ENCODE peak calls at places on chromosomes 3 and 15, in seven cellular contexts. One of them, this sample, is unnamed.

GRCh38 chr3:177478170-177478859 is 281.0 kb upstream of the TBL1XR1 start:
- DNase-seq in HepG2: peak
- DNase-seq in GM12878: no peak
- DNase-seq in H1: no peak
- DNase-seq in endothelial cell of umbilical vein: peak
- DNase-seq in K562: no peak
- DNase-seq in HCT116: peak
- DNase-seq in this sample: peak

GRCh38 chr3:20123121-20123652 is 62.8 kb downstream of the SGO1 start:
- DNase-seq in K562: no peak
- DNase-seq in GM12878: no peak
- DNase-seq in HepG2: no peak
- DNase-seq in H1: no peak
- DNase-seq in endothelial cell of umbilical vein: no peak
- DNase-seq in HCT116: no peak
- DNase-seq in this sample: no peak

GRCh38 chr15:90016721-90017120 is 15.6 kb downstream of the ZNF710 start:
- DNase-seq in GM12878: no peak
- DNase-seq in HCT116: no peak
- DNase-seq in endothelial cell of umbilical vein: no peak
- DNase-seq in K562: no peak
- DNase-seq in HepG2: no peak
- DNase-seq in H1: no peak
- DNase-seq in this sample: no peak

GRCh38 chr3:124845406-124845805 is 41.8 kb downstream of the ITGB5 start:
- DNase-seq in HCT116: no peak
- DNase-seq in H1: no peak
- DNase-seq in HepG2: no peak
- DNase-seq in GM12878: no peak
- DNase-seq in K562: no peak
- DNase-seq in endothelial cell of umbilical vein: peak
- DNase-seq in this sample: no peak

GRCh38 chr3:42043116-42043796 is 47.9 kb upstream of the TRAK1 start:
- DNase-seq in H1: peak
- DNase-seq in K562: no peak
- DNase-seq in endothelial cell of umbilical vein: peak
- DNase-seq in HCT116: no peak
- DNase-seq in GM12878: no peak
- DNase-seq in HepG2: peak
- DNase-seq in this sample: no peak

GRCh38 chr3:137349949-137350348 is 392.2 kb downstream of the IL20RB start:
- DNase-seq in H1: no peak
- DNase-seq in HepG2: no peak
- DNase-seq in GM12878: no peak
- DNase-seq in endothelial cell of umbilical vein: no peak
- DNase-seq in K562: no peak
- DNase-seq in HCT116: no peak
- DNase-seq in this sample: no peak

GRCh38 chr15:66863382-66864085 is 161.5 kb downstream of the SMAD6 start:
- DNase-seq in GM12878: no peak
- DNase-seq in HCT116: no peak
- DNase-seq in K562: no peak
- DNase-seq in HepG2: no peak
- DNase-seq in H1: peak
- DNase-seq in endothelial cell of umbilical vein: no peak
- DNase-seq in this sample: no peak

GRCh38 chr3:152688313-152688712 is 146.6 kb upstream of the P2RY1 start:
- DNase-seq in HepG2: no peak
- DNase-seq in GM12878: no peak
- DNase-seq in HCT116: no peak
- DNase-seq in K562: no peak
- DNase-seq in endothelial cell of umbilical vein: no peak
- DNase-seq in H1: no peak
- DNase-seq in this sample: peak

GRCh38 chr3:71641669-71642068 is 58.1 kb upstream of the FOXP1 start:
- DNase-seq in GM12878: peak
- DNase-seq in HCT116: peak
- DNase-seq in H1: no peak
- DNase-seq in K562: peak
- DNase-seq in endothelial cell of umbilical vein: no peak
- DNase-seq in HepG2: peak
- DNase-seq in this sample: no peak

GRCh38 chr3:98966862-98967554 is 65.5 kb upstream of the DCBLD2 start:
- DNase-seq in HepG2: no peak
- DNase-seq in HCT116: peak
- DNase-seq in K562: no peak
- DNase-seq in H1: no peak
- DNase-seq in endothelial cell of umbilical vein: peak
- DNase-seq in GM12878: no peak
- DNase-seq in this sample: no peak

GRCh38 chr3:70067860-70068479 is 68.4 kb downstream of the SAMMSON start:
- DNase-seq in K562: no peak
- DNase-seq in HCT116: no peak
- DNase-seq in endothelial cell of umbilical vein: no peak
- DNase-seq in GM12878: no peak
- DNase-seq in H1: no peak
- DNase-seq in HepG2: no peak
- DNase-seq in this sample: no peak

GRCh38 chr3:5136619-5137429 is 14.7 kb downstream of the ARL8B start:
- DNase-seq in K562: peak
- DNase-seq in HCT116: no peak
- DNase-seq in H1: no peak
- DNase-seq in HepG2: peak
- DNase-seq in GM12878: no peak
- DNase-seq in endothelial cell of umbilical vein: peak
- DNase-seq in this sample: no peak

GRCh38 chr3:42651248-42652091 is 2.0 kb upstream of the ZBTB47 start:
- DNase-seq in H1: peak
- DNase-seq in HCT116: no peak
- DNase-seq in HepG2: no peak
- DNase-seq in GM12878: no peak
- DNase-seq in K562: no peak
- DNase-seq in endothelial cell of umbilical vein: no peak
- DNase-seq in this sample: no peak

GRCh38 chr15:69951511-69952209 is 146.1 kb downstream of the TLE3 start:
- DNase-seq in HepG2: no peak
- DNase-seq in GM12878: no peak
- DNase-seq in HCT116: no peak
- DNase-seq in endothelial cell of umbilical vein: no peak
- DNase-seq in H1: no peak
- DNase-seq in K562: no peak
- DNase-seq in this sample: no peak

GRCh38 chr3:46931631-46932441 is 44.7 kb downstream of the CCDC12 start:
- DNase-seq in GM12878: peak
- DNase-seq in endothelial cell of umbilical vein: peak
- DNase-seq in HCT116: no peak
- DNase-seq in HepG2: peak
- DNase-seq in K562: no peak
- DNase-seq in H1: no peak
- DNase-seq in this sample: no peak

GRCh38 chr3:155995525-155996370 is 124.6 kb upstream of the KCNAB1 start:
- DNase-seq in HepG2: peak
- DNase-seq in GM12878: no peak
- DNase-seq in endothelial cell of umbilical vein: peak
- DNase-seq in H1: no peak
- DNase-seq in HCT116: peak
- DNase-seq in K562: peak
- DNase-seq in this sample: peak

GRCh38 chr15:88395241-88395640 is 71.9 kb downstream of the MRPL46 start:
- DNase-seq in HCT116: no peak
- DNase-seq in HepG2: no peak
- DNase-seq in H1: no peak
- DNase-seq in endothelial cell of umbilical vein: no peak
- DNase-seq in K562: no peak
- DNase-seq in GM12878: no peak
- DNase-seq in this sample: no peak

GRCh38 chr3:17973559-17973906 is 231.1 kb upstream of the TBC1D5 start:
- DNase-seq in K562: no peak
- DNase-seq in HepG2: peak
- DNase-seq in endothelial cell of umbilical vein: no peak
- DNase-seq in HCT116: no peak
- DNase-seq in H1: no peak
- DNase-seq in GM12878: no peak
- DNase-seq in this sample: no peak

GRCh38 chr15:39680868-39681267 is 100.0 kb downstream of the THBS1 start:
- DNase-seq in endothelial cell of umbilical vein: no peak
- DNase-seq in HepG2: no peak
- DNase-seq in HCT116: no peak
- DNase-seq in K562: no peak
- DNase-seq in GM12878: no peak
- DNase-seq in H1: no peak
- DNase-seq in this sample: no peak

GRCh38 chr3:24004171-24004938 is 59.3 kb downstream of the NR1D2 start:
- DNase-seq in HCT116: no peak
- DNase-seq in HepG2: no peak
- DNase-seq in K562: no peak
- DNase-seq in GM12878: peak
- DNase-seq in H1: no peak
- DNase-seq in endothelial cell of umbilical vein: no peak
- DNase-seq in this sample: no peak

GRCh38 chr15:76936671-76937070 is 5.1 kb downstream of the RCN2 start:
- DNase-seq in GM12878: no peak
- DNase-seq in H1: no peak
- DNase-seq in HepG2: peak
- DNase-seq in K562: no peak
- DNase-seq in HCT116: no peak
- DNase-seq in endothelial cell of umbilical vein: no peak
- DNase-seq in this sample: no peak

GRCh38 chr3:129616291-129616690 is 9.8 kb upstream of the PLXND1 start:
- DNase-seq in HepG2: no peak
- DNase-seq in GM12878: no peak
- DNase-seq in H1: no peak
- DNase-seq in K562: no peak
- DNase-seq in HCT116: no peak
- DNase-seq in endothelial cell of umbilical vein: no peak
- DNase-seq in this sample: no peak

GRCh38 chr3:19474169-19474568 is 325.9 kb downstream of the KCNH8 start:
- DNase-seq in GM12878: no peak
- DNase-seq in K562: no peak
- DNase-seq in HCT116: no peak
- DNase-seq in HepG2: no peak
- DNase-seq in H1: no peak
- DNase-seq in endothelial cell of umbilical vein: no peak
- DNase-seq in this sample: no peak

GRCh38 chr15:33722005-33722672 is 246.2 kb upstream of the CHRM5 start:
- DNase-seq in endothelial cell of umbilical vein: peak
- DNase-seq in HCT116: no peak
- DNase-seq in HepG2: no peak
- DNase-seq in H1: no peak
- DNase-seq in K562: no peak
- DNase-seq in GM12878: peak
- DNase-seq in this sample: no peak

GRCh38 chr3:102114264-102114979 is 265.1 kb downstream of the NFKBIZ start:
- DNase-seq in K562: no peak
- DNase-seq in H1: no peak
- DNase-seq in HepG2: no peak
- DNase-seq in GM12878: no peak
- DNase-seq in endothelial cell of umbilical vein: no peak
- DNase-seq in HCT116: no peak
- DNase-seq in this sample: no peak

GRCh38 chr3:28317438-28318022 is 31.0 kb upstream of the ZCWPW2 start:
- DNase-seq in K562: peak
- DNase-seq in H1: no peak
- DNase-seq in endothelial cell of umbilical vein: peak
- DNase-seq in HCT116: peak
- DNase-seq in GM12878: no peak
- DNase-seq in HepG2: peak
- DNase-seq in this sample: no peak

GRCh38 chr3:192514081-192514753 is 213.1 kb downstream of the FGF12 start:
- DNase-seq in GM12878: no peak
- DNase-seq in K562: peak
- DNase-seq in HCT116: no peak
- DNase-seq in HepG2: no peak
- DNase-seq in H1: peak
- DNase-seq in endothelial cell of umbilical vein: peak
- DNase-seq in this sample: peak

GRCh38 chr3:52436500-52437106 is 8.3 kb downstream of the SEMA3G start:
- DNase-seq in K562: no peak
- DNase-seq in GM12878: no peak
- DNase-seq in endothelial cell of umbilical vein: no peak
- DNase-seq in HCT116: no peak
- DNase-seq in HepG2: no peak
- DNase-seq in H1: no peak
- DNase-seq in this sample: no peak

GRCh38 chr3:50848308-50848707 is 173.6 kb downstream of the DOCK3 start:
- DNase-seq in H1: no peak
- DNase-seq in GM12878: no peak
- DNase-seq in K562: no peak
- DNase-seq in endothelial cell of umbilical vein: no peak
- DNase-seq in HCT116: no peak
- DNase-seq in HepG2: no peak
- DNase-seq in this sample: no peak

GRCh38 chr3:195839260-195840010 is 27.7 kb upstream of the MUC4 start:
- DNase-seq in HepG2: no peak
- DNase-seq in K562: no peak
- DNase-seq in GM12878: no peak
- DNase-seq in endothelial cell of umbilical vein: no peak
- DNase-seq in HCT116: no peak
- DNase-seq in H1: no peak
- DNase-seq in this sample: no peak
- TF ChIP-seq EZH2 in HepG2: peak
- TF ChIP-seq EZH2 in K562: no peak
- TF ChIP-seq EZH2 in GM12878: no peak
- TF ChIP-seq EZH2 in endothelial cell of umbilical vein: no peak
- TF ChIP-seq EZH2 in HCT116: no peak
- TF ChIP-seq EZH2 in H1: no peak
- TF ChIP-seq EZH2 in this sample: no peak

DNA sequence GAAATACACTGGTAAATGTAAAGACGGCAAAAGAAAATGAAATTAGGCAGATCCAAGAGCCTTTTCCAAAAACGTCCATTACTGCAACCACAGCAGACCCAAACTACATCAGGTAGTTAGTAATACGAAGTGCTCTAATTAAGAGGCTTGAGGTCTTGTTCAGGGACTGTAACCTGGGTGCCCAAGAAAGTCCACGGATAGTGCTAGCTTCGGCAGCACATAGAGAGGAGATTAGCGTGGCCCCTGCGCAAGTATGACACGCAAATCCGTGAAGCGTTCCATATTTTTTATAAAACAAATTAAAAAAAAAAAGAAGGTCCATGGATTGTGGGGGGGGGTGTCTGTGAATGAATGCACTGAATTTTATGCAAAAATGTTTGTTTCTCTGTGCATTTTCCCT is 1.4 kb downstream of the COPB2 start:
- DNase-seq in endothelial cell of umbilical vein: no peak
- DNase-seq in GM12878: no peak
- DNase-seq in HCT116: no peak
- DNase-seq in HepG2: no peak
- DNase-seq in K562: peak
- DNase-seq in H1: no peak
- DNase-seq in this sample: no peak
- H3K9ac ChIP-seq in endothelial cell of umbilical vein: no peak
- H3K9ac ChIP-seq in GM12878: no peak
- H3K9ac ChIP-seq in HCT116: peak
- H3K9ac ChIP-seq in HepG2: peak
- H3K9ac ChIP-seq in K562: peak
- H3K9ac ChIP-seq in H1: no peak
- H3K9ac ChIP-seq in this sample: peak

GRCh38 chr3:37680393-37680792 is 181.3 kb upstream of the CTDSPL start:
- DNase-seq in H1: no peak
- DNase-seq in HepG2: no peak
- DNase-seq in K562: no peak
- DNase-seq in GM12878: no peak
- DNase-seq in endothelial cell of umbilical vein: no peak
- DNase-seq in HCT116: no peak
- DNase-seq in this sample: no peak
- TF ChIP-seq POLR2AphosphoS5 in H1: no peak
- TF ChIP-seq POLR2AphosphoS5 in HepG2: no peak
- TF ChIP-seq POLR2AphosphoS5 in K562: no peak
- TF ChIP-seq POLR2AphosphoS5 in GM12878: no peak
- TF ChIP-seq POLR2AphosphoS5 in endothelial cell of umbilical vein: no peak
- TF ChIP-seq POLR2AphosphoS5 in HCT116: no peak
- TF ChIP-seq POLR2AphosphoS5 in this sample: no peak

GRCh38 chr3:139780603-139781002 is 102.8 kb upstream of the NMNAT3 start:
- DNase-seq in HCT116: no peak
- DNase-seq in H1: no peak
- DNase-seq in endothelial cell of umbilical vein: no peak
- DNase-seq in GM12878: no peak
- DNase-seq in HepG2: no peak
- DNase-seq in K562: no peak
- DNase-seq in this sample: no peak
- TF ChIP-seq EZH2 in HCT116: no peak
- TF ChIP-seq EZH2 in H1: peak
- TF ChIP-seq EZH2 in endothelial cell of umbilical vein: no peak
- TF ChIP-seq EZH2 in GM12878: no peak
- TF ChIP-seq EZH2 in HepG2: no peak
- TF ChIP-seq EZH2 in K562: no peak
- TF ChIP-seq EZH2 in this sample: no peak

This sample was measured in SK-N-MC.